ENCODE peak calls at places on chromosomes 5 and 9, in five cellular contexts. Q is IMR-90, Y is ovary, G is psoas muscle, S is prostate gland. L is an unnamed sample. For H3K4me1, the result is how much of the 10 kb centered on the place peaks cover.

GRCh38 chr5:107674655-107675054 is 3.9 kb upstream of the EFNA5 start:
- DNase-seq in Q (peak), Y (no peak), G (no peak), S (no peak), L (no peak)

GRCh38 chr5:124822647-124823046 is 76.2 kb upstream of the ZNF608 start:
- DNase-seq in Q (no peak), Y (no peak), G (no peak), S (no peak), L (no peak)

GRCh38 chr9:88809371-88809770 is 181.9 kb upstream of the S1PR3 start:
- DNase-seq in Q (peak), Y (no peak), G (no peak), S (no peak), L (no peak)

GRCh38 chr5:138110266-138110963 is 26.6 kb downstream of the WNT8A start:
- DNase-seq in Q (no peak), Y (no peak), G (no peak), S (no peak), L (no peak)

GRCh38 chr9:3906437-3907213 is 380.8 kb upstream of the RFX3 start:
- DNase-seq in Q (peak), Y (no peak), G (no peak), S (no peak), L (no peak)

GRCh38 chr9:86714976-86715375 is 232.3 kb downstream of the GAS1 start:
- DNase-seq in Q (peak), Y (no peak), G (no peak), S (no peak), L (no peak)

GRCh38 chr5:161406880-161407279 is 139.6 kb downstream of the GABRB2 start:
- DNase-seq in Q (no peak), Y (no peak), G (no peak), S (no peak), L (no peak)

GRCh38 chr9:135034106-135034505 is 53.4 kb upstream of the OLFM1 start:
- DNase-seq in Q (no peak), Y (no peak), G (peak), S (no peak), L (no peak)

GRCh38 chr5:150263801-150264621 is 25.6 kb downstream of the CAMK2A start:
- DNase-seq in Q (peak), Y (no peak), G (peak), S (peak), L (no peak)

GRCh38 chr9:101341958-101342357 is 42.8 kb downstream of the BAAT start:
- DNase-seq in Q (no peak), Y (no peak), G (no peak), S (no peak), L (no peak)

GRCh38 chr5:132233081-132233480 is 5.4 kb upstream of the P4HA2 start:
- DNase-seq in Q (no peak), Y (no peak), G (no peak), S (no peak), L (no peak)

GRCh38 chr9:69120380-69121154 is 53.5 kb upstream of the TJP2 start:
- DNase-seq in Q (no peak), Y (peak), G (no peak), S (peak), L (peak)

GRCh38 chr5:152246401-152246800 is 158.7 kb downstream of the NMUR2 start:
- DNase-seq in Q (peak), Y (no peak), G (no peak), S (no peak), L (no peak)

GRCh38 chr5:113245427-113246052 is 189.2 kb downstream of the TSSK1B start:
- DNase-seq in Q (no peak), Y (no peak), G (no peak), S (no peak), L (no peak)

GRCh38 chr9:36922548-36922947 is 111.5 kb downstream of the PAX5 start:
- DNase-seq in Q (no peak), Y (no peak), G (no peak), S (no peak), L (no peak)

GRCh38 chr9:99497641-99498040 is 275.6 kb downstream of the SEC61B start:
- DNase-seq in Q (no peak), Y (no peak), G (no peak), S (no peak), L (no peak)

GRCh38 chr9:89608646-89609335 is 4.0 kb downstream of the GADD45G start:
- DNase-seq in Q (no peak), Y (peak), G (no peak), S (no peak), L (no peak)

GRCh38 chr5:31741496-31741895 is 102.6 kb downstream of the PDZD2 start:
- DNase-seq in Q (no peak), Y (peak), G (peak), S (peak), L (no peak)

GRCh38 chr5:33827885-33828284 is 63.9 kb downstream of the ADAMTS12 start:
- DNase-seq in Q (no peak), Y (no peak), G (no peak), S (no peak), L (no peak)

GRCh38 chr5:80754900-80755299 is 100.1 kb upstream of the DHFR start:
- DNase-seq in Q (peak), Y (no peak), G (no peak), S (no peak), L (no peak)

GRCh38 chr9:87812375-87813118 is 70.1 kb upstream of the SPATA31E1 start:
- DNase-seq in Q (peak), Y (peak), G (no peak), S (peak), L (no peak)

GRCh38 chr9:751137-752051 is 90.1 kb upstream of the DMRT1 start:
- DNase-seq in Q (peak), Y (no peak), G (no peak), S (no peak), L (no peak)

GRCh38 chr9:107976767-107977166 is 487.2 kb upstream of the KLF4 start:
- DNase-seq in Q (no peak), Y (no peak), G (peak), S (no peak), L (no peak)

GRCh38 chr9:5593904-5594303 is 35.0 kb upstream of the RIC1 start:
- DNase-seq in Q (no peak), Y (no peak), G (no peak), S (no peak), L (no peak)

GRCh38 chr9:91185193-91185886 is 176.4 kb downstream of the AUH start:
- DNase-seq in Q (no peak), Y (no peak), G (no peak), S (no peak), L (no peak)

GRCh38 chr5:151357792-151358191 is 10.4 kb upstream of the SLC36A2 start:
- DNase-seq in Q (no peak), Y (no peak), G (no peak), S (no peak), L (no peak)

GRCh38 chr5:107954254-107954653 is 283.5 kb upstream of the EFNA5 start:
- DNase-seq in Q (no peak), Y (no peak), G (no peak), S (no peak), L (no peak)

GRCh38 chr5:180718810-180719453 is 20.9 kb downstream of the OR2Y1 start:
- DNase-seq in Q (peak), Y (no peak), G (no peak), S (peak), L (peak)

GRCh38 chr5:98779264-98779877 is 5.9 kb downstream of the RGMB start:
- DNase-seq in Q (no peak), Y (no peak), G (no peak), S (peak), L (no peak)

GRCh38 chr5:121979691-121980090 is 17.9 kb downstream of the SRFBP1 start:
- DNase-seq in Q (no peak), Y (no peak), G (no peak), S (no peak), L (no peak)

GRCh38 chr5:131810510-131811249 is 13.9 kb upstream of the FNIP1 start:
- DNase-seq in Q (peak), Y (no peak), G (no peak), S (no peak), L (no peak)

GRCh38 chr5:61416410-61416809 is 84.4 kb downstream of the ZSWIM6 start:
- DNase-seq in Q (no peak), Y (no peak), G (no peak), S (no peak), L (no peak)

GRCh38 chr5:130571076-130571475 is 594.0 kb downstream of the HINT1 start:
- DNase-seq in Q (no peak), Y (no peak), G (no peak), S (no peak), L (no peak)

GRCh38 chr9:22124263-22125011 is 115.3 kb upstream of the CDKN2B start:
- DNase-seq in Q (peak), Y (no peak), G (no peak), S (no peak), L (no peak)
- H3K4me3 ChIP-seq in Q (no peak), Y (no peak), G (no peak), S (no peak), L (no peak)

GRCh38 chr5:139391570-139392323 is 2.0 kb upstream of the MZB1 start:
- DNase-seq in Q (peak), Y (no peak), G (peak), S (no peak), L (no peak)
- H3K27ac ChIP-seq in Q (no peak), Y (no peak), G (peak), S (peak), L (peak)

GRCh38 chr5:74634611-74635286 is 5.8 kb downstream of the ENC1 start:
- DNase-seq in Q (no peak), Y (no peak), G (no peak), S (no peak), L (no peak)

GRCh38 chr5:74636149-74636548 is 4.4 kb downstream of the ENC1 start:
- DNase-seq in Q (no peak), Y (no peak), G (no peak), S (no peak), L (no peak)

GRCh38 chr5:74631088-74631960 is 9.2 kb downstream of the ENC1 start:
- DNase-seq in Q (peak), Y (no peak), G (no peak), S (no peak), L (no peak)

GRCh38 chr5:74632947-74633356 is 7.6 kb downstream of the ENC1 start:
- DNase-seq in Q (peak), Y (no peak), G (no peak), S (no peak), L (no peak)

GRCh38 chr5:74633710-74634109 is 6.8 kb downstream of the ENC1 start:
- DNase-seq in Q (no peak), Y (no peak), G (no peak), S (no peak), L (no peak)
- H3K4me1 ChIP-seq in Q (under half), Y (under half), G (under half), S (under half), L (under half)

GRCh38 chr5:10631597-10631996 is 67.7 kb downstream of the ANKRD33B start:
- DNase-seq in Q (no peak), Y (no peak), G (no peak), S (no peak), L (no peak)
- H3K4me3 ChIP-seq in Q (no peak), Y (no peak), G (no peak), S (no peak), L (peak)

GRCh38 chr9:133114886-133115603 is 6.0 kb downstream of the RALGDS start:
- DNase-seq in Q (no peak), Y (peak), G (peak), S (no peak), L (peak)
- H3K27ac ChIP-seq in Q (no peak), Y (no peak), G (peak), S (peak), L (peak)

GRCh38 chr5:14034991-14035390 is 90.5 kb upstream of the DNAH5 start:
- DNase-seq in Q (peak), Y (no peak), G (no peak), S (no peak), L (no peak)

GRCh38 chr5:14036514-14036913 is 92.0 kb upstream of the DNAH5 start:
- DNase-seq in Q (peak), Y (no peak), G (no peak), S (no peak), L (no peak)

GRCh38 chr5:14029185-14029584 is 84.7 kb upstream of the DNAH5 start:
- DNase-seq in Q (no peak), Y (no peak), G (no peak), S (no peak), L (no peak)

GRCh38 chr5:14035859-14036440 is 91.5 kb upstream of the DNAH5 start:
- DNase-seq in Q (peak), Y (no peak), G (no peak), S (peak), L (no peak)

GRCh38 chr5:14032944-14033343 is 88.5 kb upstream of the DNAH5 start:
- DNase-seq in Q (peak), Y (no peak), G (no peak), S (no peak), L (no peak)
- H3K4me1 ChIP-seq in Q (under half), Y (under half), G (under half), S (under half), L (under half)

DNA sequence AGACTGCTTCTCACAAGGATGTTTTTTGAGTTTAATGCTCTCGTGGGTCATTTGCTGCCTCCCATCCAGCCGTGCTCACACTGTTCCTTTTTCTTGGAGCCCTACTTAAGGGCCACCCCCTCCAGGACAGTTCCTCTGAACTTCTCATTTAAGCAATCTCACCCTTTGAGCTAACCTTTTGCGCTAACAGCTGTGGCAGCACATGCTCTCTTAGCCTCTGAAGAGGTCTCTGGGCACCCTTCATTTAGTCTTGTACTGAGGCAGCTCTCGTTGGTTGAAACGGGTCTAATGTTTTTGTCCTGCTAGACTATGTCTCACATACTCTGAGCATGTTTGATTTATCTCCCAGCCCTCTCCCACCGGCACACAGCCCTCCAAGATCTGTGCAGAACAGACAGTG is 11.8 kb downstream of the ALDH1B1 start:
- DNase-seq in Q (no peak), Y (no peak), G (no peak), S (no peak), L (no peak)
- H3K4me3 ChIP-seq in Q (no peak), Y (no peak), G (no peak), S (no peak), L (no peak)

GRCh38 chr5:177309351-177310191 is 2.1 kb downstream of the MXD3 start:
- DNase-seq in Q (peak), Y (peak), G (peak), S (peak), L (peak)

GRCh38 chr5:177310332-177310731 is 1.4 kb downstream of the MXD3 start:
- DNase-seq in Q (no peak), Y (no peak), G (peak), S (no peak), L (no peak)

GRCh38 chr5:177308740-177309139 is 3.0 kb downstream of the MXD3 start:
- DNase-seq in Q (no peak), Y (no peak), G (no peak), S (no peak), L (no peak)

GRCh38 chr5:177306674-177307543 is 3.3 kb downstream of the PRELID1 start:
- DNase-seq in Q (no peak), Y (no peak), G (peak), S (no peak), L (no peak)

GRCh38 chr5:177307544-177308363 is 3.9 kb downstream of the MXD3 start:
- DNase-seq in Q (no peak), Y (no peak), G (peak), S (no peak), L (no peak)
- H3K27ac ChIP-seq in Q (no peak), Y (no peak), G (peak), S (no peak), L (no peak)

GRCh38 chr9:16883586-16883985 is 13.1 kb upstream of the BNC2 start:
- DNase-seq in Q (peak), Y (no peak), G (no peak), S (no peak), L (no peak)
- H3K4me1 ChIP-seq in Q (under half), Y (under half), G (under half), S (under half), L (under half)